ENCODE peak calls at places on chromosomes 3 and 15, in four cellular contexts. N is tibial nerve; I is AG04450; G is naive thymus-derived CD4-positive, alpha-beta T cell. F is an unnamed sample.

GRCh38 chr15:72229947-72230196 is 1.1 kb downstream of the PKM start:
- DNase-seq in N (no peak), I (no peak), G (no peak), F (no peak)

GRCh38 chr3:62679988-62680387 is 195.2 kb downstream of the CADPS start:
- DNase-seq in N (no peak), I (no peak), G (no peak), F (no peak)

GRCh38 chr3:150078983-150079739 is 108.5 kb upstream of the PFN2 start:
- DNase-seq in N (no peak), I (peak; percentile 62), G (no peak), F (no peak)

GRCh38 chr15:31255176-31255510 is 71.5 kb upstream of the KLF13 start:
- DNase-seq in N (no peak), I (no peak), G (no peak), F (no peak)

GRCh38 chr3:172289583-172289982 is 158.7 kb downstream of the GHSR start:
- DNase-seq in N (no peak), I (no peak), G (no peak), F (peak; percentile 43)

GRCh38 chr3:105137911-105138310 is 228.8 kb upstream of the ALCAM start:
- DNase-seq in N (no peak), I (no peak), G (no peak), F (no peak)

GRCh38 chr3:10194328-10195071 is 29.8 kb downstream of the IRAK2 start:
- DNase-seq in N (no peak), I (no peak), G (peak; percentile 79), F (no peak)

GRCh38 chr3:39428745-39429201 is 22.3 kb downstream of the RPSA start:
- DNase-seq in N (no peak), I (no peak), G (no peak), F (no peak)

GRCh38 chr3:13863929-13864595 is 15.8 kb downstream of the WNT7A start:
- DNase-seq in N (no peak), I (no peak), G (no peak), F (no peak)

GRCh38 chr3:153614563-153614962 is 452.5 kb downstream of the RAP2B start:
- DNase-seq in N (no peak), I (peak; percentile 23), G (no peak), F (no peak)

GRCh38 chr3:135348698-135349097 is 553.6 kb downstream of the EPHB1 start:
- DNase-seq in N (no peak), I (no peak), G (no peak), F (no peak)

GRCh38 chr3:27730774-27731659 is 8.9 kb upstream of the EOMES start:
- DNase-seq in N (no peak), I (no peak), G (no peak), F (peak; percentile 70)

GRCh38 chr15:48954538-48954937 is 9.2 kb downstream of the SHC4 start:
- DNase-seq in N (no peak), I (no peak), G (no peak), F (peak; percentile 9)

GRCh38 chr3:192675958-192676649 is 51.2 kb downstream of the FGF12 start:
- DNase-seq in N (no peak), I (no peak), G (no peak), F (no peak)

GRCh38 chr15:79339588-79340314 is 28.8 kb downstream of the TMED3 start:
- DNase-seq in N (no peak), I (peak; percentile 10), G (no peak), F (peak; percentile 53)

GRCh38 chr3:140363801-140364200 is 314.1 kb upstream of the TRIM42 start:
- DNase-seq in N (no peak), I (no peak), G (no peak), F (no peak)

GRCh38 chr3:116046350-116046749 is 398.9 kb downstream of the LSAMP start:
- DNase-seq in N (no peak), I (no peak), G (no peak), F (peak; percentile 15)

GRCh38 chr3:40465111-40465407 is 7.9 kb downstream of the RPL14 start:
- DNase-seq in N (no peak), I (no peak), G (no peak), F (no peak)

GRCh38 chr3:187136936-187137335 is 2.4 kb downstream of the RPL39L start:
- DNase-seq in N (no peak), I (peak; percentile 13), G (no peak), F (no peak)

GRCh38 chr3:187136347-187136746 is 2.9 kb downstream of the RPL39L start:
- DNase-seq in N (no peak), I (no peak), G (no peak), F (no peak)

GRCh38 chr3:187139895-187140253 is 578 bp upstream of the RPL39L start:
- DNase-seq in N (no peak), I (no peak), G (no peak), F (no peak)

GRCh38 chr3:187139126-187139894 is at the start of gene RPL39L:
- DNase-seq in N (peak; percentile 54), I (peak; percentile 45), G (peak; percentile 92), F (peak; percentile 90)
- H3K9me3 ChIP-seq in N (no peaks in the 10 kb centered on the region), I (peaks cover 6% of the 10 kb centered on the region), G (no peaks in the 10 kb centered on the region), F (no peaks in the 10 kb centered on the region)

GRCh38 chr3:123843668-123844067 is 40.5 kb downstream of the MYLK start:
- DNase-seq in N (no peak), I (no peak), G (no peak), F (peak; percentile 95)

GRCh38 chr3:123841476-123842238 is 42.5 kb downstream of the MYLK start:
- DNase-seq in N (no peak), I (no peak), G (no peak), F (no peak)

GRCh38 chr3:123842711-123843110 is 41.4 kb downstream of the MYLK start:
- DNase-seq in N (no peak), I (no peak), G (no peak), F (no peak)

GRCh38 chr3:123837858-123838257 is 46.3 kb downstream of the MYLK start:
- DNase-seq in N (no peak), I (no peak), G (no peak), F (no peak)

GRCh38 chr3:123840961-123841360 is 43.2 kb downstream of the MYLK start:
- DNase-seq in N (no peak), I (no peak), G (no peak), F (no peak)
- H3K9me3 ChIP-seq in N (peaks cover 54% of the 10 kb centered on the region), I (peaks cover 11% of the 10 kb centered on the region), G (no peaks in the 10 kb centered on the region), F (peaks cover 28% of the 10 kb centered on the region)

DNA sequence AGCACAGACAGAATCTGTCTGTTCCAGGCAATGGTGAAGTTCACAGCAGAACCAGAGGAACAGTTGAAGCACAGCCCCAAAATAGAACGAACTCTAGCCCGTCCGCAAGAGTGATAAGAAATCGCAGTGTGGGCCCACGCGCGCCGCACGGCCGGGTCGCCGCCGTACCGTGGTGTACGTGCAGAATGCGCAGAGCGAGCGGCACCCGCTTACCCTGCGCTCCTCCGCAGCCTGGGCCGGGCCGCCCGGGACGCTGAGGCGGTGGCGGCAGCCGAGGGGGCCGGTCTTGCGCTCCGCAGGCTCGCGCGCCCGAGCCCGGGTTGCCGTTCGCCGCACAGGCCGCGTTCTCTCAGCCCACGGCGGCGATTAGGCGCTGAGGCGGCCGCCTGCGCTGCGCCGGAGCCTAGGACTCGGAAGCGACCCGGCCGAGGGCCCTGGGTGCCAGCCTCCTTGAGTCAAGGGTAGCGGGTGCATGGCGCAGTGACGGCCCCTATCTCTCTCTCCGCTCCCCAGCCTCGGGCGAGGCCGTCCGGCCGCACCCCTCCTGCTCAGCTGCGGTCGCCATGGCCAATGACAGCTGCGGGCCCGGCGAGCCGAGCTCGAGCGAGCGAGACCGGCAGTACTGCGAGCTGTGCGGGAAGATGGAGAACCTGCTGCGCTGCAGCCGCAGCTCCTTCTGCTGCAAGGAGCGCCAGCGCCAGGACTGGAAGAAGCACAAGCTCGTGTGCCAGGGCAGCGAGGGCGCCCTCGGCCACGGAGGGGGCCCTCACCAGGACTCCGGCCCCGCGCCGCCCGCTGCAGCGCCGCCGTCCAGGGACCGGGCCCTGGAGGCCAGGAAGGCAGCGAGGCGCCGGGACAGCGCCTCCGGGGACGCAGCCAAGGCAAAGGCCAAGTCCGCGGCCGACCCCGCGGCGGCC is 20.5 kb downstream of the WDR73 start:
- DNase-seq in N (peak; percentile 46), I (no peak), G (peak; percentile 68), F (peak; percentile 79)
- H3K9me3 ChIP-seq in N (no peaks in the 10 kb centered on the region), I (no peaks in the 10 kb centered on the region), G (no peaks in the 10 kb centered on the region), F (no peaks in the 10 kb centered on the region)

DNA sequence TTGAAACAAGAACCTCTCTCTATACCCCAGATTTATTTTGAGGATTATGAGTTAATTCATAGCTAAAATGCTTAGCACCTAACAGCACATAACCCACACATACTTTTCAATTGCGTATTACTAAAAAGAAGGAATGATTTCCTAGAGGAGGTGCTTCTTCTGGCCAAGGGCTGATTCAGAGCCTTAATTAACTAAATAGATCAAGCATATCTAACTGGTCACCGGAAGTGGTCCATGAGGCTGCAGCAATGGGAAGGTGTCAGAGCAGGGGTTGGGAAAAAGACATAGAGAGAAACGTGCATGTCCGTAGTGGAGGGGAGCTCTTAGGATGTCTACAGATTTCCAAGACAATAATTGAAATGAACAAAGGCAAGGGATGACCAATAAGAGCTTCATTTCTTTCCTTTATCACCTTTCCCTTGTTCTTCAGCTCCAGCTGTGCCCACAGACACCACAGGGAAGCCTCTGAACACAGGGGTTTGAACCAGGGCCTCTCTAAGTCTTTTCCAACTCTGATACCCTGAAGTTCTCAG is 467 bp downstream of the HGD start:
- DNase-seq in N (no peak), I (no peak), G (no peak), F (no peak)
- H3K9me3 ChIP-seq in N (no peaks in the 10 kb centered on the region), I (no peaks in the 10 kb centered on the region), G (no peaks in the 10 kb centered on the region), F (no peaks in the 10 kb centered on the region)